ENCODE peak calls at places on chromosomes 16 and 17, in eight cellular contexts. C is CD4-positive, alpha-beta memory T cell; E is naive thymus-derived CD4-positive, alpha-beta T cell; A is HAP-1; U is H9; R is upper lobe of right lung; H is SK-N-SH; Q is stomach. S is an unnamed sample.

GRCh38 chr17:77011173-77012011 is 129.4 kb upstream of the SEC14L1 start:
- DNase-seq in C (peak; percentile 48), E (peak; percentile 35), A (peak; percentile 25), U (peak; percentile 62), R (no peak), H (peak; percentile 58), Q (peak; percentile 50), S (no peak)

GRCh38 chr16:10729649-10730048 is 14.0 kb upstream of the NUBP1 start:
- DNase-seq in C (no peak), E (no peak), A (no peak), U (no peak), R (no peak), H (no peak), Q (no peak), S (no peak)

GRCh38 chr16:1090620-1091587 is 5.1 kb downstream of the C1QTNF8 start:
- DNase-seq in C (no peak), E (no peak), A (no peak), U (no peak), R (no peak), H (no peak), Q (no peak), S (no peak)

GRCh38 chr17:56929362-56929969 is 15.6 kb upstream of the TRIM25 start:
- DNase-seq in C (no peak), E (no peak), A (no peak), U (no peak), R (no peak), H (no peak), Q (no peak), S (no peak)

GRCh38 chr17:17675925-17676534 is 5.2 kb upstream of the RAI1 start:
- DNase-seq in C (no peak), E (no peak), A (no peak), U (peak; percentile 64), R (no peak), H (no peak), Q (no peak), S (peak; percentile 49)

GRCh38 chr17:7058831-7059447 is 15.0 kb upstream of the SLC16A11 start:
- DNase-seq in C (no peak), E (no peak), A (no peak), U (no peak), R (no peak), H (no peak), Q (no peak), S (no peak)

GRCh38 chr16:86092586-86093480 is 193.9 kb downstream of the IRF8 start:
- DNase-seq in C (no peak), E (no peak), A (no peak), U (no peak), R (peak; percentile 61), H (no peak), Q (no peak), S (no peak)

GRCh38 chr17:42653179-42654124 is 5.6 kb upstream of the TUBG2 start:
- DNase-seq in C (no peak), E (no peak), A (no peak), U (peak; percentile 71), R (no peak), H (peak; percentile 83), Q (no peak), S (no peak)

GRCh38 chr16:57000271-57001025 is 11.1 kb downstream of the NLRC5 start:
- DNase-seq in C (no peak), E (peak; percentile 55), A (no peak), U (no peak), R (no peak), H (no peak), Q (peak; percentile 43), S (peak; percentile 60)

GRCh38 chr16:9186061-9186460 is 94.6 kb downstream of the HAPSTR1 start:
- DNase-seq in C (no peak), E (no peak), A (no peak), U (no peak), R (no peak), H (no peak), Q (no peak), S (no peak)

GRCh38 chr16:9191274-9191850 is 99.9 kb downstream of the HAPSTR1 start:
- DNase-seq in C (no peak), E (no peak), A (no peak), U (no peak), R (no peak), H (no peak), Q (no peak), S (no peak)

GRCh38 chr16:9183682-9184353 is 92.4 kb downstream of the HAPSTR1 start:
- DNase-seq in C (no peak), E (no peak), A (no peak), U (peak; percentile 50), R (no peak), H (no peak), Q (no peak), S (no peak)

GRCh38 chr16:9184354-9184690 is 92.9 kb downstream of the HAPSTR1 start:
- DNase-seq in C (no peak), E (no peak), A (no peak), U (no peak), R (no peak), H (no peak), Q (no peak), S (no peak)

GRCh38 chr16:9185396-9185795 is 94.0 kb downstream of the HAPSTR1 start:
- DNase-seq in C (no peak), E (no peak), A (no peak), U (no peak), R (no peak), H (no peak), Q (no peak), S (no peak)
- H3K27me3 ChIP-seq in C (no peaks in the 10 kb centered on the region), E (no peaks in the 10 kb centered on the region), A (no peaks in the 10 kb centered on the region), U (no peaks in the 10 kb centered on the region), R (no peaks in the 10 kb centered on the region), H (no peaks in the 10 kb centered on the region), Q (no peaks in the 10 kb centered on the region), S (peaks cover 2% of the 10 kb centered on the region)

GRCh38 chr17:75722542-75723095 is 1.4 kb downstream of the ITGB4 start:
- DNase-seq in C (no peak), E (no peak), A (no peak), U (no peak), R (no peak), H (peak; percentile 41), Q (no peak), S (no peak)

GRCh38 chr17:75721463-75722011 is 278 bp downstream of the ITGB4 start:
- DNase-seq in C (no peak), E (no peak), A (no peak), U (no peak), R (no peak), H (peak; percentile 89), Q (peak; percentile 57), S (no peak)

GRCh38 chr17:75722076-75722475 is 817 bp downstream of the ITGB4 start:
- DNase-seq in C (no peak), E (no peak), A (no peak), U (no peak), R (no peak), H (peak; percentile 43), Q (peak; percentile 61), S (no peak)

GRCh38 chr17:75724016-75725003 is 3.1 kb downstream of the ITGB4 start:
- DNase-seq in C (no peak), E (no peak), A (no peak), U (no peak), R (no peak), H (no peak), Q (no peak), S (no peak)

DNA sequence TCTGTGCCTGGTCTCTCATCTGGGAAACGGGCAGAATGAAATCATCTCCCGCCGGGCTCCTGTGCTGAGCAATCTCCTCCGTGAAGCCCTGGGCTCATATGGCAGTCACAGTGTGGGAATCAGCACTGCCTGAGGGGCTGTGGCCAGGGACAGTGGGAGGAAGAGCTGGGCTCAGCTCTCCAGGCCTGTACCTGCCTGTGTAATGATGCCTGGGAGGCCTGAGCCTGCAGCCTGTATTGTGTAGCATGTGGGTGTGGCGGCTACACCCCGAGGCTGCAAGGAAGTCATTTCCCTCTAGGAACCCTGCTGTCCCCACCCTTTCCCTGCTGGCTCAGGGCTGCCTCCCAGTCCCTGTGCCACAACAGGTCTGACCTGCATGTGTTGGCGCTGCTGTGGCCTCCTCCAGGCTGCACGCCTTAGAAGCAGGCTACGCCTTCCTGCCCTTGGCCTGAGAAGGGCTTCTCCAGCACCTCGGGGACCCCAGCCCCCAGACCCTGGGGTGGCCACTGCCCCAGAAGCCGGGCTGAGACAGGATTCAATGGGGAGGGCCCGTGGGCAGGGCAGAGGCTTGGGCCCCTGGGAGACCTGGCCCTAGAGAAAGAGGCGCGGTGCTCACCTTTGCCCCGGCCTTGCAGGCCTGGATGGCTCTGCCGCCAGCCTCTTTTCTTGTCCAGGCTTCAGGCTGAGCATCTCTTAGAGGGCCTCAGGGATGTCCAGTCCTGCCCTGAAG is 2.1 kb downstream of the ITGB4 start:
- DNase-seq in C (no peak), E (no peak), A (no peak), U (no peak), R (no peak), H (no peak), Q (peak; percentile 77), S (no peak)
- H3K27me3 ChIP-seq in C (no peaks in the 10 kb centered on the region), E (no peaks in the 10 kb centered on the region), A (peaks cover 8% of the 10 kb centered on the region), U (peaks cover 4% of the 10 kb centered on the region), R (peaks cover 6% of the 10 kb centered on the region), H (peaks cover 35% of the 10 kb centered on the region), Q (peaks cover 56% of the 10 kb centered on the region), S (no peaks in the 10 kb centered on the region)

DNA sequence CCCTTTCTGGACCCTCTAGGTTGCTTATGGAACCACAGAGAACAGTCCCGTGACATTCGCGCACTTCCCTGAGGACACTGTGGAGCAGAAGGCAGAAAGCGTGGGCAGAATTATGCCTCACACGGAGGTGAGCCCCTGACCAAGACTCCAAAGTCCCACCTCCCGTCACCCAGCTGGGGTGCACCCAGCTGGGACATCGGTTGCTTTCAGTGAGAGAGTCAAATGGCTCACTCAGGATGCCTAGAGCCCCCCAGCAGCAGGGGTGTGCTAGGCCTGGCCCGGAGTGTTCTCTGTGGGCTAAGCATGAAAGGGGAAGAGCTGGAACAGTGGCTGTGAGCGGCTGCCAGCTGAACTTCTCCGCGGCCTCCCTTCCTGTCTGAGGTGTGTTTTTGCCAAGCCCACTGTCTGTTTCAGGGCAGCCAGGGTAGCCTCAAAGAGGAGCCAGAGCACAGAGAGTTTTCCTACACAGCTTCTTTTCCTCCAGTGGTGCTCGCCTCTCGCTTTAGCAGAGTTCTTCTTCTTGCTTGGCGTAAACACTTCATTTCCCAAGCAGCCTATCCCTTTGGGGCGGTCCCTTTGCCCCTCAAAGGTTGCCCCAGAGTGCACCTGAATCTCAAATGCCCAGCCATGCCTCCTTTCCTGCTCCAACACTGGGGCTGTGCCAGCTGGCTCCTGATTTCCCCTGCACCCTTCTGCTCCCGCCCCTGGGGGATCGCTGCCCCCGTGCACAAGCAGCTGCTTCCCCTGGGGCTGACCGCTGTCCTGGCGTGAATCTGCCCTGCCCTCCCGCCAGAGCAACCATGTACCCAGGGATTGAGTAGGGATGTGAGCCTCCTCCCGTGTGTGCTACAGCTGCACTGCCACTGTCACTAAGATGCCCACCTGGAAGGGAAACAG is 2.6 kb upstream of the CHAD start:
- DNase-seq in C (no peak), E (no peak), A (no peak), U (no peak), R (no peak), H (no peak), Q (no peak), S (no peak)
- H3K27me3 ChIP-seq in C (peaks cover 17% of the 10 kb centered on the region), E (no peaks in the 10 kb centered on the region), A (no peaks in the 10 kb centered on the region), U (peaks cover 12% of the 10 kb centered on the region), R (peaks cover 12% of the 10 kb centered on the region), H (no peaks in the 10 kb centered on the region), Q (peaks cover 35% of the 10 kb centered on the region), S (no peaks in the 10 kb centered on the region)

GRCh38 chr16:62035115-62036092 is 834 bp downstream of the CDH8 start:
- DNase-seq in C (no peak), E (no peak), A (no peak), U (peak; percentile 83), R (no peak), H (peak; percentile 38), Q (no peak), S (no peak)
- H3K27me3 ChIP-seq in C (no peaks in the 10 kb centered on the region), E (no peaks in the 10 kb centered on the region), A (peaks cover 44% of the 10 kb centered on the region), U (peaks cover 33% of the 10 kb centered on the region), R (peaks cover 28% of the 10 kb centered on the region), H (peaks cover 40% of the 10 kb centered on the region), Q (peaks cover 51% of the 10 kb centered on the region), S (no peaks in the 10 kb centered on the region)